ENCODE peak calls at places on chromosome 3, in nine cellular contexts. One of them, this sample, is unnamed.

GRCh38 chr3:149224736-149225594 is 3.3 kb upstream of the CP start:
- DNase-seq in activated CD4-positive, CD25-positive, alpha-beta regulatory T cell: no peak
- DNase-seq in heart left ventricle: no peak
- DNase-seq in suprapubic skin: no peak
- DNase-seq in DMS 273 treated with DMSO at 0.1 percent for 48 hours: no peak
- DNase-seq in BJ: peak; percentile 39
- DNase-seq in A172: peak; percentile 77
- DNase-seq in bronchial epithelial cell: peak; percentile 96
- DNase-seq in MG63: peak; percentile 49
- DNase-seq in this sample: peak; percentile 86

GRCh38 chr3:119420196-119420595 is 43.2 kb downstream of the TMEM39A start:
- DNase-seq in bronchial epithelial cell: no peak
- DNase-seq in suprapubic skin: no peak
- DNase-seq in MG63: no peak
- DNase-seq in BJ: no peak
- DNase-seq in DMS 273 treated with DMSO at 0.1 percent for 48 hours: peak; percentile 9
- DNase-seq in activated CD4-positive, CD25-positive, alpha-beta regulatory T cell: no peak
- DNase-seq in A172: no peak
- DNase-seq in heart left ventricle: no peak
- DNase-seq in this sample: no peak

GRCh38 chr3:64331605-64332004 is 106.3 kb upstream of the PRICKLE2 start:
- DNase-seq in activated CD4-positive, CD25-positive, alpha-beta regulatory T cell: no peak
- DNase-seq in A172: no peak
- DNase-seq in MG63: no peak
- DNase-seq in heart left ventricle: no peak
- DNase-seq in bronchial epithelial cell: no peak
- DNase-seq in DMS 273 treated with DMSO at 0.1 percent for 48 hours: no peak
- DNase-seq in suprapubic skin: no peak
- DNase-seq in BJ: no peak
- DNase-seq in this sample: no peak

GRCh38 chr3:100463002-100463401 is 29.4 kb upstream of the TMEM45A start:
- DNase-seq in bronchial epithelial cell: peak; percentile 63
- DNase-seq in activated CD4-positive, CD25-positive, alpha-beta regulatory T cell: no peak
- DNase-seq in DMS 273 treated with DMSO at 0.1 percent for 48 hours: peak; percentile 43
- DNase-seq in A172: peak; percentile 66
- DNase-seq in MG63: peak; percentile 13
- DNase-seq in suprapubic skin: no peak
- DNase-seq in BJ: peak; percentile 9
- DNase-seq in heart left ventricle: no peak
- DNase-seq in this sample: peak; percentile 39

GRCh38 chr3:77467702-77468407 is 428.0 kb downstream of the ROBO2 start:
- DNase-seq in DMS 273 treated with DMSO at 0.1 percent for 48 hours: peak; percentile 85
- DNase-seq in BJ: no peak
- DNase-seq in A172: no peak
- DNase-seq in heart left ventricle: peak; percentile 50
- DNase-seq in MG63: peak; percentile 43
- DNase-seq in suprapubic skin: no peak
- DNase-seq in activated CD4-positive, CD25-positive, alpha-beta regulatory T cell: no peak
- DNase-seq in bronchial epithelial cell: peak; percentile 22
- DNase-seq in this sample: no peak

GRCh38 chr3:99410789-99411311 is 227.5 kb upstream of the COL8A1 start:
- DNase-seq in DMS 273 treated with DMSO at 0.1 percent for 48 hours: no peak
- DNase-seq in activated CD4-positive, CD25-positive, alpha-beta regulatory T cell: no peak
- DNase-seq in MG63: peak; percentile 88
- DNase-seq in BJ: peak; percentile 95
- DNase-seq in heart left ventricle: no peak
- DNase-seq in bronchial epithelial cell: peak; percentile 5
- DNase-seq in A172: peak; percentile 53
- DNase-seq in suprapubic skin: no peak
- DNase-seq in this sample: peak; percentile 15

GRCh38 chr3:101217458-101217849 is 102.9 kb downstream of the IMPG2 start:
- DNase-seq in bronchial epithelial cell: no peak
- DNase-seq in A172: no peak
- DNase-seq in MG63: no peak
- DNase-seq in DMS 273 treated with DMSO at 0.1 percent for 48 hours: no peak
- DNase-seq in heart left ventricle: no peak
- DNase-seq in suprapubic skin: no peak
- DNase-seq in activated CD4-positive, CD25-positive, alpha-beta regulatory T cell: no peak
- DNase-seq in BJ: no peak
- DNase-seq in this sample: no peak

GRCh38 chr3:178684881-178685590 is 148.8 kb downstream of the KCNMB2 start:
- DNase-seq in suprapubic skin: no peak
- DNase-seq in DMS 273 treated with DMSO at 0.1 percent for 48 hours: no peak
- DNase-seq in MG63: no peak
- DNase-seq in heart left ventricle: no peak
- DNase-seq in BJ: no peak
- DNase-seq in activated CD4-positive, CD25-positive, alpha-beta regulatory T cell: no peak
- DNase-seq in A172: no peak
- DNase-seq in bronchial epithelial cell: no peak
- DNase-seq in this sample: no peak

GRCh38 chr3:169771651-169772529 is 1.3 kb upstream of the MYNN start:
- DNase-seq in activated CD4-positive, CD25-positive, alpha-beta regulatory T cell: peak; percentile 4
- DNase-seq in BJ: no peak
- DNase-seq in DMS 273 treated with DMSO at 0.1 percent for 48 hours: peak; percentile 87
- DNase-seq in A172: peak; percentile 80
- DNase-seq in heart left ventricle: peak; percentile 32
- DNase-seq in MG63: peak; percentile 59
- DNase-seq in bronchial epithelial cell: peak; percentile 73
- DNase-seq in suprapubic skin: no peak
- DNase-seq in this sample: no peak

GRCh38 chr3:45943207-45943846 is at the start of gene CXCR6:
- DNase-seq in DMS 273 treated with DMSO at 0.1 percent for 48 hours: no peak
- DNase-seq in A172: no peak
- DNase-seq in activated CD4-positive, CD25-positive, alpha-beta regulatory T cell: no peak
- DNase-seq in heart left ventricle: no peak
- DNase-seq in BJ: no peak
- DNase-seq in bronchial epithelial cell: peak; percentile 10
- DNase-seq in MG63: no peak
- DNase-seq in suprapubic skin: no peak
- DNase-seq in this sample: peak; percentile 19

GRCh38 chr3:175150812-175151411 is 291.8 kb downstream of the NAALADL2 start:
- DNase-seq in bronchial epithelial cell: peak; percentile 98
- DNase-seq in activated CD4-positive, CD25-positive, alpha-beta regulatory T cell: no peak
- DNase-seq in MG63: no peak
- DNase-seq in BJ: no peak
- DNase-seq in suprapubic skin: no peak
- DNase-seq in heart left ventricle: no peak
- DNase-seq in A172: peak; percentile 14
- DNase-seq in DMS 273 treated with DMSO at 0.1 percent for 48 hours: no peak
- DNase-seq in this sample: peak; percentile 99

GRCh38 chr3:59143447-59143846 is 93.6 kb upstream of the CFAP20DC start:
- DNase-seq in DMS 273 treated with DMSO at 0.1 percent for 48 hours: no peak
- DNase-seq in heart left ventricle: no peak
- DNase-seq in bronchial epithelial cell: peak; percentile 21
- DNase-seq in BJ: no peak
- DNase-seq in suprapubic skin: no peak
- DNase-seq in A172: no peak
- DNase-seq in MG63: no peak
- DNase-seq in activated CD4-positive, CD25-positive, alpha-beta regulatory T cell: no peak
- DNase-seq in this sample: no peak

GRCh38 chr3:9503283-9503682 is 50.3 kb downstream of the LHFPL4 start:
- DNase-seq in bronchial epithelial cell: peak; percentile 65
- DNase-seq in activated CD4-positive, CD25-positive, alpha-beta regulatory T cell: peak; percentile 26
- DNase-seq in BJ: no peak
- DNase-seq in suprapubic skin: no peak
- DNase-seq in MG63: no peak
- DNase-seq in DMS 273 treated with DMSO at 0.1 percent for 48 hours: no peak
- DNase-seq in A172: peak; percentile 67
- DNase-seq in heart left ventricle: peak; percentile 60
- DNase-seq in this sample: peak; percentile 9

GRCh38 chr3:194091141-194091540 is 44.8 kb upstream of the HES1 start:
- DNase-seq in bronchial epithelial cell: peak; percentile 100
- DNase-seq in A172: peak; percentile 83
- DNase-seq in activated CD4-positive, CD25-positive, alpha-beta regulatory T cell: no peak
- DNase-seq in heart left ventricle: no peak
- DNase-seq in MG63: peak; percentile 62
- DNase-seq in BJ: no peak
- DNase-seq in DMS 273 treated with DMSO at 0.1 percent for 48 hours: no peak
- DNase-seq in suprapubic skin: peak; percentile 52
- DNase-seq in this sample: peak; percentile 99

This sample was measured in foreskin keratinocyte.